ENCODE peak calls at places on chromosome 12, in eight cellular contexts. F is AG09309, L is lower leg skin, Z is progenitor cell of endocrine pancreas, E is tibial nerve, D is heart left ventricle, M is Caco-2, Q is mesothelial cell of epicardium. S is an unnamed sample.

GRCh38 chr12:123063535-123063934 is 83.1 kb downstream of the ARL6IP4 start:
- DNase-seq in L (no peak), F (no peak), Z (no peak), M (no peak), E (no peak), Q (no peak), D (no peak), S (no peak)

GRCh38 chr12:102849722-102850447 is 67.2 kb downstream of the PAH start:
- DNase-seq in E (no peak), F (no peak), Z (no peak), L (no peak), M (no peak), Q (no peak), D (no peak), S (no peak)

GRCh38 chr12:8038659-8039114 is 6.2 kb downstream of the FOXJ2 start:
- DNase-seq in E (no peak), D (peak; percentile 68), F (no peak), L (no peak), Z (no peak), Q (peak; percentile 44), M (no peak), S (no peak)

GRCh38 chr12:49832836-49833421 is 4.7 kb upstream of the NCKAP5L start:
- DNase-seq in E (no peak), M (no peak), F (peak; percentile 87), Z (no peak), L (no peak), D (no peak), Q (no peak), S (no peak)

GRCh38 chr12:77231548-77231947 is 166.2 kb upstream of the E2F7 start:
- DNase-seq in L (peak; percentile 94), M (no peak), D (peak; percentile 24), F (peak; percentile 74), Q (no peak), E (peak; percentile 68), Z (no peak), S (no peak)

GRCh38 chr12:31234955-31235867 is 90.7 kb downstream of the SINHCAF start:
- DNase-seq in E (no peak), Z (peak; percentile 57), M (peak; percentile 81), Q (peak; percentile 65), L (peak; percentile 82), D (no peak), F (no peak), S (no peak)

GRCh38 chr12:123050913-123051312 is 70.4 kb downstream of the ARL6IP4 start:
- DNase-seq in Z (no peak), M (no peak), L (no peak), F (no peak), Q (no peak), E (no peak), D (no peak), S (no peak)

GRCh38 chr12:27179399-27180214 is 64.5 kb upstream of the STK38L start:
- DNase-seq in L (no peak), E (peak; percentile 18), Z (no peak), Q (no peak), D (peak; percentile 48), F (no peak), M (peak; percentile 65), S (no peak)

GRCh38 chr12:16454481-16454880 is 107.0 kb downstream of the MGST1 start:
- DNase-seq in Q (no peak), Z (no peak), E (no peak), L (no peak), M (no peak), F (no peak), D (no peak), S (no peak)

GRCh38 chr12:56987551-56988053 is 18.7 kb downstream of the ZBTB39 start:
- DNase-seq in D (peak; percentile 80), E (peak; percentile 68), F (peak; percentile 28), Z (peak; percentile 69), M (peak; percentile 80), L (peak; percentile 95), Q (peak; percentile 87), S (peak; percentile 86)

GRCh38 chr12:48946206-48946605 is 11.1 kb downstream of the ARF3 start:
- DNase-seq in F (no peak), Z (no peak), Q (no peak), E (no peak), M (no peak), D (no peak), L (no peak), S (no peak)

GRCh38 chr12:71456990-71457389 is 17.4 kb downstream of the LGR5 start:
- DNase-seq in D (no peak), L (no peak), Z (no peak), Q (no peak), F (no peak), E (no peak), M (no peak), S (no peak)

GRCh38 chr12:53208877-53209463 is 1.9 kb upstream of the ITGB7 start:
- DNase-seq in F (no peak), E (no peak), M (no peak), L (no peak), Q (no peak), D (no peak), Z (no peak), S (no peak)

GRCh38 chr12:106892075-106892474 is 63.6 kb upstream of the TMEM263 start:
- DNase-seq in Q (no peak), D (no peak), E (no peak), Z (no peak), L (no peak), F (no peak), M (peak; percentile 80), S (no peak)

GRCh38 chr12:105267711-105268110 is 31.7 kb upstream of the APPL2 start:
- DNase-seq in D (no peak), F (no peak), M (no peak), Q (no peak), E (no peak), Z (no peak), L (no peak), S (no peak)

GRCh38 chr12:115762934-115763333 is 514.6 kb downstream of the MED13L start:
- DNase-seq in L (no peak), Z (no peak), F (no peak), E (no peak), D (no peak), M (no peak), Q (no peak), S (no peak)

GRCh38 chr12:53777412-53777811 is 25.6 kb upstream of the CISTR start:
- DNase-seq in L (no peak), F (no peak), M (no peak), Z (no peak), Q (no peak), E (no peak), D (no peak), S (no peak)

GRCh38 chr12:124913474-124914391 is 717 bp downstream of the UBC start:
- DNase-seq in D (peak; percentile 85), L (peak; percentile 97), M (peak; percentile 91), Q (peak; percentile 82), F (no peak), Z (peak; percentile 75), E (peak; percentile 83), S (peak; percentile 87)

GRCh38 chr12:31896514-31897039 is 62.6 kb upstream of the RESF1 start:
- DNase-seq in E (peak; percentile 32), Q (no peak), M (no peak), L (peak; percentile 85), D (peak; percentile 40), F (no peak), Z (no peak), S (no peak)

GRCh38 chr12:124727922-124728321 is 135.7 kb downstream of the SCARB1 start:
- DNase-seq in Z (no peak), F (no peak), E (no peak), M (no peak), Q (no peak), L (no peak), D (no peak), S (no peak)

GRCh38 chr12:42144174-42144423 is 575 bp downstream of the GXYLT1 start:
- DNase-seq in D (no peak), L (peak; percentile 85), M (no peak), E (no peak), Q (no peak), F (no peak), Z (peak; percentile 30), S (peak; percentile 73)

GRCh38 chr12:29113101-29113500 is 36.0 kb upstream of the FAR2 start:
- DNase-seq in Z (no peak), L (no peak), E (no peak), D (no peak), M (no peak), Q (no peak), F (peak; percentile 28), S (no peak)

GRCh38 chr12:46268617-46269428 is at the start of gene SLC38A1:
- DNase-seq in F (peak; percentile 27), Q (peak; percentile 78), M (peak; percentile 94), L (peak; percentile 98), D (peak; percentile 79), Z (peak; percentile 72), E (peak; percentile 62), S (peak; percentile 82)
- TF ChIP-seq CTCF in F (no peak), Q (no peak), M (no peak), L (no peak), D (no peak), Z (no peak), E (no peak), S (no peak)

GRCh38 chr12:112450725-112451124 is 32.0 kb downstream of the PTPN11 start:
- DNase-seq in F (no peak), D (no peak), M (no peak), Z (no peak), E (no peak), Q (no peak), L (no peak), S (no peak)
- TF ChIP-seq CTCF in F (no peak), D (no peak), M (no peak), Z (no peak), E (no peak), Q (no peak), L (no peak), S (no peak)

GRCh38 chr12:117227000-117227653 is 36.9 kb upstream of the FBXO21 start:
- DNase-seq in E (no peak), F (no peak), D (no peak), Q (no peak), M (no peak), Z (no peak), L (no peak), S (no peak)
- TF ChIP-seq CTCF in E (no peak), F (no peak), D (no peak), Q (no peak), M (no peak), Z (no peak), L (no peak), S (no peak)

GRCh38 chr12:75727577-75727976 is 216.2 kb upstream of the KRR1 start:
- DNase-seq in F (no peak), L (no peak), E (no peak), Z (no peak), M (peak; percentile 24), D (no peak), Q (no peak), S (no peak)

GRCh38 chr12:75722714-75723200 is 211.3 kb upstream of the KRR1 start:
- DNase-seq in Z (no peak), Q (no peak), L (no peak), M (no peak), D (peak; percentile 72), F (peak; percentile 67), E (peak; percentile 81), S (no peak)

GRCh38 chr12:75724913-75725312 is 213.5 kb upstream of the KRR1 start:
- DNase-seq in E (peak; percentile 21), F (peak; percentile 44), Q (no peak), D (peak; percentile 63), Z (no peak), M (no peak), L (no peak), S (no peak)

GRCh38 chr12:75728826-75729225 is 217.4 kb upstream of the KRR1 start:
- DNase-seq in E (no peak), Q (no peak), Z (no peak), M (no peak), D (no peak), F (no peak), L (no peak), S (no peak)

GRCh38 chr12:75725505-75726120 is 214.2 kb upstream of the KRR1 start:
- DNase-seq in Z (no peak), D (no peak), F (no peak), E (no peak), L (no peak), Q (no peak), M (no peak), S (no peak)
- TF ChIP-seq CTCF in Z (no peak), D (no peak), F (peak; percentile 15), E (no peak), L (no peak), Q (no peak), M (no peak), S (peak; percentile 32)